ENCODE peak calls at places on chromosome 18, in seven cellular contexts. B is heart right ventricle, I is dorsolateral prefrontal cortex, G is BE2C, N is BJ, D is adrenal gland, E is endothelial cell. H is an unnamed sample.

GRCh38 chr18:49227456-49227855 is 233.0 kb downstream of the DYM start:
- DNase-seq in B (no peak), I (no peak), G (no peak), N (no peak), D (no peak), E (no peak), H (no peak)

GRCh38 chr18:32669549-32670165 is 103.2 kb downstream of the KLHL14 start:
- DNase-seq in B (no peak), I (no peak), G (no peak), N (no peak), D (no peak), E (no peak), H (no peak)

GRCh38 chr18:63237486-63237885 is 82.1 kb downstream of the BCL2 start:
- DNase-seq in B (no peak), I (no peak), G (no peak), N (no peak), D (no peak), E (no peak), H (no peak)

GRCh38 chr18:49274188-49274714 is 186.2 kb downstream of the DYM start:
- DNase-seq in B (no peak), I (no peak), G (no peak), N (no peak), D (no peak), E (no peak), H (no peak)

GRCh38 chr18:69838620-69839411 is 108.9 kb downstream of the CD226 start:
- DNase-seq in B (no peak), I (no peak), G (peak), N (no peak), D (no peak), E (no peak), H (no peak)

GRCh38 chr18:58222439-58223125 is 178.6 kb downstream of the NEDD4L start:
- DNase-seq in B (no peak), I (no peak), G (no peak), N (no peak), D (no peak), E (no peak), H (no peak)

GRCh38 chr18:13406770-13407169 is 188.2 kb downstream of the LDLRAD4 start:
- DNase-seq in B (no peak), I (no peak), G (no peak), N (no peak), D (no peak), E (no peak), H (no peak)

GRCh38 chr18:8423051-8423558 is 186.1 kb upstream of the RAB12 start:
- DNase-seq in B (no peak), I (no peak), G (peak), N (no peak), D (no peak), E (no peak), H (peak)

GRCh38 chr18:67525328-67526110 is 9.0 kb upstream of the DSEL start:
- DNase-seq in B (peak), I (peak), G (no peak), N (peak), D (peak), E (no peak), H (no peak)

GRCh38 chr18:45730832-45731545 is 7.0 kb downstream of the SLC14A1 start:
- DNase-seq in B (no peak), I (no peak), G (no peak), N (peak), D (no peak), E (no peak), H (no peak)

GRCh38 chr18:76426738-76427305 is 68.2 kb downstream of the ZNF516 start:
- DNase-seq in B (no peak), I (no peak), G (peak), N (no peak), D (peak), E (peak), H (peak)

GRCh38 chr18:79952457-79952995 is 1.1 kb upstream of the SLC66A2 start:
- DNase-seq in B (peak), I (no peak), G (no peak), N (no peak), D (peak), E (no peak), H (no peak)

GRCh38 chr18:79952996-79953559 is 1.6 kb upstream of the SLC66A2 start:
- DNase-seq in B (no peak), I (no peak), G (no peak), N (no peak), D (no peak), E (no peak), H (peak)

GRCh38 chr18:79949571-79950439 is 1.6 kb downstream of the SLC66A2 start:
- DNase-seq in B (peak), I (peak), G (no peak), N (no peak), D (peak), E (no peak), H (no peak)

GRCh38 chr18:79950440-79951341 is 762 bp downstream of the SLC66A2 start:
- DNase-seq in B (peak), I (peak), G (peak), N (no peak), D (peak), E (peak), H (peak)

GRCh38 chr18:79951545-79952456 is at the start of gene SLC66A2:
- DNase-seq in B (peak), I (peak), G (peak), N (no peak), D (peak), E (peak), H (peak)
- TF ChIP-seq CTCF in B (no peak), I (no peak), G (no peak), N (no peak), D (no peak), E (no peak), H (no peak)

GRCh38 chr18:61543518-61543917 is 210.3 kb downstream of the CDH20 start:
- DNase-seq in B (no peak), I (no peak), G (no peak), N (no peak), D (no peak), E (no peak), H (no peak)

GRCh38 chr18:61546598-61546997 is 213.4 kb downstream of the CDH20 start:
- DNase-seq in B (no peak), I (no peak), G (no peak), N (peak), D (peak), E (no peak), H (no peak)

GRCh38 chr18:61542596-61542995 is 209.4 kb downstream of the CDH20 start:
- DNase-seq in B (no peak), I (no peak), G (no peak), N (no peak), D (no peak), E (no peak), H (no peak)

GRCh38 chr18:61544178-61544577 is 210.9 kb downstream of the CDH20 start:
- DNase-seq in B (no peak), I (no peak), G (peak), N (no peak), D (peak), E (no peak), H (no peak)

GRCh38 chr18:61545281-61546245 is 212.3 kb downstream of the CDH20 start:
- DNase-seq in B (no peak), I (no peak), G (no peak), N (no peak), D (peak), E (no peak), H (no peak)
- TF ChIP-seq CTCF in B (no peak), I (no peak), G (no peak), N (no peak), D (no peak), E (no peak), H (no peak)

DNA sequence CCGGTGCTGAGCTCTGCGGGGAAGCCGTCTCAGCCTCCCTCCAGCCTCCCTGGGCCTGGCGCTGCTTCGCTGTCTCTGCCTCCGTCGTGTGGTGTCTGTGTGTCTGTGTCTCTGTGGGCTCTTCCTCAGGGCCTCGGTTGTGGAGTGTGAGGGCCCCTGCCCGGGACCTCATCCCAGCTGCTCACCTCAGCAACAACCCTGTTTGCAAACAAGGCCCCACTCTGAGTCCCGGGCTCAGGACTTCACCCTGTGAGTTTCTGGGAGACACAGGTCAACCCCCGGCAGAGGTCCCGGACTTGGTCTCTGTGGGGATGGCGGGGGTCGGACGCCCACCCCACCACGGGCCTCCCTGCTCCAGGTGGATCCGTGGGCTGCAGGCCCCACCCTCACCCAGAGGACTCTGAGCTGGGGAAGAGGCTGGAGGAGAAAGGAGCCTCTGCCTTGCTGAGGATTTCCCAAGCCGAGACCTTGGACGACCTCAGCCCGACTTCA is 127.4 kb upstream of the CTDP1 start:
- DNase-seq in B (no peak), I (no peak), G (no peak), N (no peak), D (no peak), E (no peak), H (no peak)
- TF ChIP-seq CTCF in B (no peak), I (no peak), G (no peak), N (no peak), D (no peak), E (no peak), H (no peak)

GRCh38 chr18:79639072-79639829 is 40.4 kb upstream of the CTDP1 start:
- DNase-seq in B (no peak), I (no peak), G (no peak), N (no peak), D (no peak), E (no peak), H (no peak)
- TF ChIP-seq CTCF in B (no peak), I (no peak), G (no peak), N (no peak), D (no peak), E (no peak), H (no peak)

GRCh38 chr18:7023581-7023980 is 94.0 kb downstream of the LAMA1 start:
- DNase-seq in B (no peak), I (no peak), G (no peak), N (no peak), D (no peak), E (no peak), H (no peak)

GRCh38 chr18:7020995-7021777 is 96.4 kb downstream of the LAMA1 start:
- DNase-seq in B (no peak), I (no peak), G (no peak), N (no peak), D (no peak), E (peak), H (no peak)

GRCh38 chr18:7017013-7017412 is 100.6 kb downstream of the LAMA1 start:
- DNase-seq in B (no peak), I (no peak), G (no peak), N (no peak), D (no peak), E (no peak), H (no peak)

GRCh38 chr18:7025194-7025593 is 92.4 kb downstream of the LAMA1 start:
- DNase-seq in B (no peak), I (no peak), G (no peak), N (no peak), D (no peak), E (no peak), H (no peak)

GRCh38 chr18:7021994-7022840 is 95.4 kb downstream of the LAMA1 start:
- DNase-seq in B (no peak), I (no peak), G (peak), N (no peak), D (peak), E (peak), H (no peak)
- TF ChIP-seq CTCF in B (no peak), I (no peak), G (peak), N (peak), D (peak), E (peak), H (peak)

GRCh38 chr18:657311-657997 is at the start of gene TYMS:
- DNase-seq in B (peak), I (no peak), G (peak), N (no peak), D (peak), E (peak), H (peak)
- TF ChIP-seq CTCF in B (no peak), I (no peak), G (no peak), N (peak), D (no peak), E (no peak), H (no peak)

GRCh38 chr18:54946149-54946581 is 13.1 kb downstream of the CCDC68 start:
- DNase-seq in B (no peak), I (no peak), G (no peak), N (no peak), D (peak), E (no peak), H (no peak)
- TF ChIP-seq CTCF in B (no peak), I (no peak), G (no peak), N (no peak), D (no peak), E (no peak), H (no peak)

DNA sequence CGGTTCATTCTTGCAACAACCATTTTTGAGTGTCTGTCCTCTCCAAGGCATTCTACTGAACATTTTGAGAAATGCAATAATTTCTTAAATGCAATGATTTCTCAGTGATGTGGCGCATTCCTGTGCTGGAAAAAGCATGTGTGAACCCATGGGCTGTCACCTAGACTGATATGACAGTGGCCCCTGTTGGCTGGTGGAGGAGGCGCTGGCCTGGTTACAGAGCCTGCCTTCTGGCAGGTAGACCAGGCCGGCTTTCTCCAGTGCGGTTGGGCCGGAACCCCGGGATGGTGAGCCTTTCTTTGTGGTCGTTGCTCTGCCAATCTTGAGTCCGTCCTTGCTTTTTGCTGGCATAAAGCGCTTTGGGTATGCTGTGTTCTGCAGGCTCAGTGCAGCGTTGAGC is 33.7 kb downstream of the TSHZ1 start:
- DNase-seq in B (peak), I (no peak), G (peak), N (no peak), D (peak), E (peak), H (no peak)
- TF ChIP-seq CTCF in B (no peak), I (no peak), G (peak), N (peak), D (peak), E (no peak), H (no peak)

H was measured in glutamatergic neuron.